ENCODE peak calls at places on chromosomes 3 and 15, in six cellular contexts. O is dorsolateral prefrontal cortex, R is MG63, Y is HFF-Myc, B is AG10803, T is neural progenitor cell. W is an unnamed sample.
A peak's percentile ranks its signal among the peaks of the same experiment; 100 is the strongest.

GRCh38 chr3:119647177-119647576 is 13.2 kb downstream of the POPDC2 start:
- DNase-seq in O (no peak), R (no peak), T (no peak), B (no peak), Y (no peak), W (no peak)

GRCh38 chr15:90818251-90819210 is 49.9 kb upstream of the FURIN start:
- DNase-seq in T (peak; percentile 57), O (peak; percentile 50), R (no peak), B (no peak), Y (no peak), W (peak; percentile 48)

GRCh38 chr3:73727117-73727802 is 102.5 kb upstream of the PDZRN3 start:
- DNase-seq in O (peak; percentile 42), Y (no peak), R (peak; percentile 11), B (peak; percentile 97), T (peak; percentile 77), W (no peak)

GRCh38 chr3:79383402-79384012 is 384.3 kb downstream of the ROBO1 start:
- DNase-seq in B (peak; percentile 26), T (no peak), O (no peak), R (no peak), Y (peak; percentile 16), W (no peak)

GRCh38 chr3:66443404-66443803 is 57.4 kb downstream of the LRIG1 start:
- DNase-seq in Y (no peak), T (no peak), O (no peak), R (no peak), B (no peak), W (no peak)

GRCh38 chr3:194961149-194961548 is 275.5 kb downstream of the FAM43A start:
- DNase-seq in T (no peak), R (no peak), O (no peak), Y (no peak), B (no peak), W (no peak)

GRCh38 chr15:49045691-49046112 is 544 bp downstream of the SECISBP2L start:
- DNase-seq in T (peak; percentile 68), R (peak; percentile 26), O (no peak), Y (no peak), B (peak; percentile 34), W (no peak)

GRCh38 chr3:127395663-127396320 is 107.9 kb upstream of the PRR20G start:
- DNase-seq in T (no peak), Y (no peak), B (no peak), O (no peak), R (no peak), W (no peak)

GRCh38 chr15:29675791-29676301 is 146.4 kb downstream of the TJP1 start:
- DNase-seq in Y (no peak), B (no peak), O (no peak), T (peak; percentile 18), R (no peak), W (no peak)

GRCh38 chr15:52281085-52282035 is 14.2 kb downstream of the MYO5C start:
- DNase-seq in R (no peak), B (no peak), O (no peak), Y (no peak), T (no peak), W (peak; percentile 85)

GRCh38 chr3:37862219-37862711 is 585 bp downstream of the CTDSPL start:
- DNase-seq in Y (no peak), R (peak; percentile 66), T (peak; percentile 51), B (peak; percentile 23), O (no peak), W (peak; percentile 68)

GRCh38 chr3:37861540-37862051 is at the start of gene CTDSPL:
- DNase-seq in R (peak; percentile 52), Y (no peak), B (peak; percentile 53), O (no peak), T (peak; percentile 82), W (peak; percentile 68)

GRCh38 chr3:37863552-37863865 is 1.8 kb downstream of the CTDSPL start:
- DNase-seq in O (no peak), T (no peak), B (no peak), Y (no peak), R (no peak), W (no peak)

GRCh38 chr3:37863949-37864822 is 2.5 kb downstream of the CTDSPL start:
- DNase-seq in O (no peak), T (no peak), Y (no peak), R (peak; percentile 10), B (no peak), W (no peak)

GRCh38 chr3:37862712-37863551 is 1.3 kb downstream of the CTDSPL start:
- DNase-seq in R (no peak), O (no peak), T (peak; percentile 42), Y (no peak), B (peak; percentile 65), W (no peak)
- H3K4me3 ChIP-seq in R (peak overlapping the region; percentile 59), O (peak overlapping the region; percentile 64), T (peak overlapping the region; percentile 86), Y (peak overlapping the region; percentile 53), B (peak overlapping the region; percentile 85), W (peak overlapping the region; percentile 57)

GRCh38 chr15:31435891-31436628 is 109.4 kb downstream of the KLF13 start:
- DNase-seq in Y (no peak), R (peak; percentile 51), O (no peak), T (no peak), B (peak; percentile 44), W (no peak)

GRCh38 chr15:31433101-31433500 is 106.5 kb downstream of the KLF13 start:
- DNase-seq in R (no peak), B (no peak), O (no peak), T (no peak), Y (no peak), W (no peak)

GRCh38 chr15:31434418-31435255 is 108.0 kb downstream of the KLF13 start:
- DNase-seq in B (peak; percentile 92), Y (peak; percentile 67), O (no peak), T (no peak), R (peak; percentile 79), W (peak; percentile 49)

GRCh38 chr15:31433574-31433973 is 106.9 kb downstream of the KLF13 start:
- DNase-seq in Y (no peak), O (no peak), R (no peak), T (no peak), B (no peak), W (no peak)

DNA sequence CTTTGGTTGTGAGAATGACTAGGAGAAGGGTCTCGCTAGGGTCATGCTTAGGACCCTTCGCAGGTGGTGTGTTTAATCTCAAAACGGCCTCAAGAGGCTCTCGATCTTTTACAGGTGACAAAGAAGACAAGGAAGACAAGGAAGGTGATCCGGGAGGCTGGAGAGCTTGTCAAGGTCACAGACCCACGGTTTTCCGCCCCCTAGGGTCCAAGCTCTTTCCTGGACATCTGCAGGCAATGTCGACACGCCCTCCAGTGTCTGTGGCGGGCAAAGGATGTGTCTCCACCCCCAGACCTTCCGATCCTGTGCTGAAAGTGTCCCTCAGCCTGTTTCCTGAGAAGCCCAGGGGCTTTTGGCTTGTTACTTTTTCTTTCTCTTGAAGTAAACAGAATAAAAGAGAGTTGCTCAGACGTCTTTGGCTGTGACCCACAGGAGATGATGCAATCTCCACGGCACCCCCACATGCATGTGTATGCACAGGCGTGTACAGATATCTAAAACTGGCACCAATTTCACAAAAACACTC is 108.7 kb downstream of the KLF13 start:
- DNase-seq in R (peak; percentile 81), O (peak; percentile 70), B (peak; percentile 76), Y (peak; percentile 66), T (peak; percentile 73), W (peak; percentile 76)
- H3K4me3 ChIP-seq in R (peak overlapping the region; percentile 5), O (no peak overlapping the region), B (peak overlapping the region; percentile 34), Y (peak overlapping the region; percentile 22), T (no peak overlapping the region), W (peak overlapping the region; percentile 3)

DNA sequence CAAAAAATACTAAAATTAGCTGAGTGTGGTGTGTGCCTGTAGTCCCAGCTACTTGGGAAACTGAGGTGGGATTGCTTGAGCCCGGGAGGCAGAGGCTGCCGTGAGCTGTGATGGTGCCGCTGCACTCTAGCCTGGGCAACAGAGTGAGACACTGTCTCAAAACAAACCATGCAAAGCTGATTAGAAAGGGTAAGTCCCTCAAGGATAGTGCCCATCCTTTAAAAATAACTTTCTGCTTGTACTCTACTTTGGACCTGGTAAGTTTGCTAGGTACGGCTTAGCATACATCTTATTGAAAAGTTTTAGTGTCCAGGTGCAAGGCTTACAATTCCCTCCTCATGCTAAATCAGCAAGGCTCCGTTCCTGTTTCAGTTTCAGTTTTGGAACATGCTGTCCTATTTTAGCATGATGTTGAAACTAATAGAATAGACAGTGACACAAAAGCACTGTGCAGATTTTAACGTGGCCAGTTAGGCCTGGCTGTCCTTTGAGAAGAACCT is 21.4 kb downstream of the FEM1B start:
- DNase-seq in R (no peak), B (no peak), O (no peak), T (no peak), Y (no peak), W (no peak)
- H3K4me3 ChIP-seq in R (no peak overlapping the region), B (no peak overlapping the region), O (peak overlapping the region; percentile 26), T (no peak overlapping the region), Y (no peak overlapping the region), W (peak overlapping the region; percentile 34)

GRCh38 chr15:94230886-94231727 is at the start of gene MCTP2:
- DNase-seq in T (peak; percentile 85), Y (no peak), O (peak; percentile 27), R (peak; percentile 89), B (peak; percentile 66), W (peak; percentile 88)
- H3K4me3 ChIP-seq in T (peak within 1 kb of the TSS; percentile 58), Y (peak within 1 kb of the TSS; percentile 30), O (peak within 1 kb of the TSS; percentile 21), R (peak within 1 kb of the TSS; percentile 63), B (peak within 1 kb of the TSS; percentile 65), W (peak within 1 kb of the TSS; percentile 49)

DNA sequence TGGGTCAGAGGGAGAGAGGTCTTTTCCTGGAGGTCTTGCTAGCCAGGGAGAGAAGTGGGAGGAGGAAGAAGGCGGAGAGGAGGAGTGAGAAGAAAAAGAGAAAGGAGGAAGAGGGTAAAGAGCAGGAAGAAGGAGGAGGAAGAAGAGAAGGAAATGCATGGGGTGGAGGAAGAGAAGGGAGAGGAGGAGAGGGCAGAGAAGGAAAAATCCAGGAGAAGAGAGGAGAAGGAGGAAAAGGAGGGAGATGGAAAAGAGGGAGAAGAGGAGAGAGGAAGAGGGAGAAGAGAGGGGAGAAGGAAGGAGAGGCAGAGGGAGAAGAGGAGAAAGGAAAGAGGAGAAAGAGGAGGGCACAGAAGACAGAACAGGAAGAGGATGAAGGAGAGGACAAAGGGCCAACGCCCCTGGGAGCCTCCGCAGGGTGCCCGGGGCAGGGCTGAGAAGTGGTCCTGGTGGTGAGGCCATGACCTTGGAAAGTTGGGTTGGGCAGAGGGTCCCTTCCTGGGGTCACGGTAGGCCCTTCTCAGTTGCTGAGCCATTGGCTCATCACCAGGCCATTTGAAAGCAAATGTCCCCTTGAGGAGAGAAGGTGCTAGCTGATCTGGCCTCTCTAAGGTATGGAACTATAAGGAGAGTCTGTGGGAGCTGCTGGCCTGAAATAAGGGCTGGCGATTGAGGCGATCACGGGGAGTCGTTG is 1.2 kb upstream of the SEMA3F start:
- DNase-seq in B (no peak), Y (no peak), T (no peak), R (no peak), O (no peak), W (no peak)
- H3K4me3 ChIP-seq in B (no peak overlapping the region), Y (peak overlapping the region; percentile 30), T (peak overlapping the region; percentile 94), R (no peak overlapping the region), O (no peak overlapping the region), W (no peak overlapping the region)

W was measured in right lobe of liver.